ENCODE peak calls at places on chromosomes 3 and 15, in four cellular contexts. G is HCT116, J is ovary, T is transverse colon. Z is an unnamed sample.

GRCh38 chr3:161333696-161334095 is 37.6 kb downstream of the SPTSSB start:
- DNase-seq in G (no peak), J (no peak), T (no peak), Z (no peak)

GRCh38 chr3:178406206-178406605 is 130.0 kb upstream of the KCNMB2 start:
- DNase-seq in G (no peak), J (no peak), T (no peak), Z (no peak)

GRCh38 chr15:77640615-77641014 is 7.9 kb upstream of the LINGO1 start:
- DNase-seq in G (no peak), J (no peak), T (no peak), Z (no peak)

GRCh38 chr3:40187945-40188344 is 121.6 kb upstream of the EIF1B start:
- DNase-seq in G (no peak), J (no peak), T (no peak), Z (no peak)

GRCh38 chr15:50945725-50946124 is 37.2 kb downstream of the AP4E1 start:
- DNase-seq in G (no peak), J (no peak), T (no peak), Z (no peak)

GRCh38 chr3:113606539-113607218 is 74.3 kb downstream of the SIDT1 start:
- DNase-seq in G (no peak), J (no peak), T (peak; percentile 26), Z (no peak)

GRCh38 chr15:58568157-58568571 is 136.4 kb downstream of the LIPC start:
- DNase-seq in G (no peak), J (no peak), T (peak; percentile 59), Z (no peak)

GRCh38 chr3:55487376-55488241 is 503 bp upstream of the WNT5A start:
- DNase-seq in G (no peak), J (peak; percentile 58), T (peak; percentile 39), Z (peak; percentile 58)

GRCh38 chr15:94229591-94230365 is 1.6 kb upstream of the MCTP2 start:
- DNase-seq in G (no peak), J (no peak), T (no peak), Z (no peak)

GRCh38 chr3:72830452-72831217 is 17.6 kb downstream of the SHQ1 start:
- DNase-seq in G (no peak), J (no peak), T (no peak), Z (no peak)

GRCh38 chr3:71269896-71270295 is 313.6 kb downstream of the FOXP1 start:
- DNase-seq in G (no peak), J (no peak), T (no peak), Z (no peak)

GRCh38 chr3:8745619-8746370 is 12.2 kb downstream of the CAV3 start:
- DNase-seq in G (no peak), J (no peak), T (no peak), Z (no peak)

GRCh38 chr3:6861331-6861988 is 545 bp downstream of the GRM7 start:
- DNase-seq in G (no peak), J (no peak), T (no peak), Z (no peak)

GRCh38 chr15:95591270-95591669 is 739.2 kb upstream of the NR2F2 start:
- DNase-seq in G (no peak), J (no peak), T (no peak), Z (no peak)

GRCh38 chr3:157176108-157176507 is 16.2 kb upstream of the CCNL1 start:
- DNase-seq in G (no peak), J (no peak), T (no peak), Z (no peak)

GRCh38 chr3:153442386-153442785 is 280.4 kb downstream of the RAP2B start:
- DNase-seq in G (no peak), J (no peak), T (no peak), Z (no peak)

GRCh38 chr15:64552281-64552948 is 92.0 kb downstream of the ZNF609 start:
- DNase-seq in G (no peak), J (no peak), T (no peak), Z (no peak)

GRCh38 chr3:156378871-156379270 is 176.0 kb downstream of the SSR3 start:
- DNase-seq in G (no peak), J (no peak), T (no peak), Z (no peak)

GRCh38 chr15:37880009-37880834 is 54.2 kb upstream of the TMCO5A start:
- DNase-seq in G (peak; percentile 38), J (no peak), T (no peak), Z (no peak)

GRCh38 chr3:61848885-61849284 is 287.5 kb downstream of the PTPRG start:
- DNase-seq in G (no peak), J (peak; percentile 38), T (no peak), Z (no peak)

GRCh38 chr3:138919304-138919703 is 27.6 kb downstream of the FOXL2 start:
- DNase-seq in G (no peak), J (no peak), T (no peak), Z (no peak)
- TF ChIP-seq POLR2A in G (no peak), J (no peak), T (no peak), Z (no peak)

GRCh38 chr3:65889707-65890099 is 149.0 kb downstream of the MAGI1 start:
- DNase-seq in G (no peak), J (no peak), T (no peak), Z (no peak)
- H3K9me3 ChIP-seq in G (no peaks in the 10 kb centered on the region), J (no peaks in the 10 kb centered on the region), T (no peaks in the 10 kb centered on the region), Z (no peaks in the 10 kb centered on the region)

GRCh38 chr15:48974865-48975264 is 11.1 kb upstream of the SHC4 start:
- DNase-seq in G (peak; percentile 8), J (no peak), T (no peak), Z (no peak)

GRCh38 chr15:48976444-48977088 is 12.8 kb upstream of the SHC4 start:
- DNase-seq in G (no peak), J (no peak), T (no peak), Z (no peak)

GRCh38 chr15:48972750-48973503 is 9.2 kb upstream of the SHC4 start:
- DNase-seq in G (no peak), J (no peak), T (no peak), Z (no peak)

GRCh38 chr15:48978638-48979037 is 14.9 kb upstream of the SHC4 start:
- DNase-seq in G (no peak), J (no peak), T (no peak), Z (no peak)

DNA sequence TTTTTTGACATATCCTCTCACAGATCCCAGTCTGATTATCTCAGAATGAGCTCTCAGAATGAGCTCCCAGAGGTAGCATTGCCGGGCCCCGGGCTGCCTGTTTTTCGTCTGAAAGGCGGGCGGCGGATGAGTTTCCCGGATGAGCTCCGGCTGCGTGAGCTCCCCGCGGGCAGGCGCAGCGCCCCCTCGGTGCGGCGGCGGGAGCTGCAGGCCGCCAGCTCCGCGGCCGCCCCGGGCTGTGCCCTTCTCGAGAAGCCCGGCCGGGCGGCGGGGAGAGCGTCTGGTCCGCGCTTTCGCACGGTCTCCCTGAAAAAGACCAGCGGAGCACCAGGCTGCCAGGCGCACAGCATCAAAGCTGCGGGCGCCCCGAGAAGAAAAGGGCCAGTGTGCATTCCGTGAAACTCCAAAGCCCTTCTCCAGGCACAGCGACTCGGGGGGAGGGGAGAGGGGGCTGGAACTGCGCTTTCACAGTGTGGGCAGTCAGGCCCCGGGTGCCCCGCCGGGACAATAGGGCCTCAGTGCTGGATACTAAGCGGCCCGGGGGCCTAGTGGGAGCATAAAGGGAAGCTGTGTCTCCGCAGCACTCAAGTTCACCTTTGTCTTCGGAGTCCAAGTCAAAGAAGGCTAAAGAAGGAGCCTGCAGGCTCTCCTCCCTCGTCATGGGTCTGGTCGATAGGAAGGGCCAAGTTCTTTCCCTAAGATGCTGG is 12.1 kb upstream of the SHC4 start:
- DNase-seq in G (peak; percentile 51), J (peak; percentile 70), T (peak; percentile 75), Z (peak; percentile 78)
- TF ChIP-seq POLR2A in G (no peak), J (no peak), T (no peak), Z (peak; percentile 18)

GRCh38 chr3:43093974-43094373 is 11.9 kb downstream of the POMGNT2 start:
- DNase-seq in G (no peak), J (no peak), T (no peak), Z (no peak)
- H3K9me3 ChIP-seq in G (no peaks in the 10 kb centered on the region), J (no peaks in the 10 kb centered on the region), T (no peaks in the 10 kb centered on the region), Z (no peaks in the 10 kb centered on the region)

GRCh38 chr3:125916376-125916978 is 52.5 kb upstream of the ROPN1B start:
- DNase-seq in G (peak; percentile 79), J (no peak), T (peak; percentile 99), Z (no peak)
- TF ChIP-seq POLR2A in G (no peak), J (peak; percentile 12), T (peak; percentile 36), Z (no peak)

GRCh38 chr3:48057521-48057920 is 41.3 kb upstream of the MAP4 start:
- DNase-seq in G (no peak), J (no peak), T (no peak), Z (no peak)
- H3K9me3 ChIP-seq in G (no peaks in the 10 kb centered on the region), J (no peaks in the 10 kb centered on the region), T (no peaks in the 10 kb centered on the region), Z (no peaks in the 10 kb centered on the region)

GRCh38 chr3:50330330-50330729 is 2.3 kb upstream of the TUSC2 start:
- DNase-seq in G (no peak), J (no peak), T (no peak), Z (no peak)

GRCh38 chr3:50325497-50326181 is 2.4 kb downstream of the TUSC2 start:
- DNase-seq in G (no peak), J (no peak), T (no peak), Z (no peak)

GRCh38 chr3:50326182-50326541 is 1.9 kb downstream of the TUSC2 start:
- DNase-seq in G (no peak), J (no peak), T (no peak), Z (no peak)

GRCh38 chr3:50327129-50327528 is 894 bp downstream of the TUSC2 start:
- DNase-seq in G (no peak), J (peak; percentile 28), T (no peak), Z (no peak)

GRCh38 chr3:50327943-50328691 is at the start of gene TUSC2:
- DNase-seq in G (peak; percentile 93), J (peak; percentile 97), T (peak; percentile 99), Z (peak; percentile 97)
- TF ChIP-seq POLR2A in G (no peak), J (peak; percentile 66), T (peak; percentile 87), Z (peak; percentile 68)

GRCh38 chr3:158571969-158572765 is 1.2 kb downstream of the MLF1 start:
- DNase-seq in G (no peak), J (no peak), T (no peak), Z (no peak)
- H3K9me3 ChIP-seq in G (no peaks in the 10 kb centered on the region), J (no peaks in the 10 kb centered on the region), T (no peaks in the 10 kb centered on the region), Z (no peaks in the 10 kb centered on the region)